ENCODE peak calls at places on chromosomes 3 and 15, in six cellular contexts. G is hepatocyte, T is lung, Z is body of pancreas, I is A549, L is psoas muscle. C is an unnamed sample.
A peak's percentile ranks its signal among the peaks of the same experiment; 100 is the strongest.

GRCh38 chr3:45435961-45436360 is 47.6 kb downstream of the LARS2 start:
- DNase-seq in G (no peak), T (no peak), Z (no peak), I (no peak), L (no peak), C (no peak)

GRCh38 chr15:93296786-93297500 is 207.9 kb upstream of the RGMA start:
- DNase-seq in G (no peak), T (no peak), Z (no peak), I (no peak), L (no peak), C (no peak)

GRCh38 chr15:93058904-93059427 is 30.0 kb downstream of the RGMA start:
- DNase-seq in G (no peak), T (no peak), Z (no peak), I (no peak), L (no peak), C (no peak)

GRCh38 chr3:2141482-2141881 is 42.8 kb downstream of the CNTN4 start:
- DNase-seq in G (no peak), T (no peak), Z (no peak), I (no peak), L (no peak), C (no peak)

GRCh38 chr3:186705882-186706780 is 11.0 kb upstream of the KNG1 start:
- DNase-seq in G (no peak), T (no peak), Z (no peak), I (no peak), L (no peak), C (no peak)

GRCh38 chr3:158794936-158795518 is 6.8 kb upstream of the MFSD1 start:
- DNase-seq in G (peak; percentile 54), T (no peak), Z (no peak), I (peak; percentile 39), L (no peak), C (no peak)

GRCh38 chr15:66838671-66839239 is 136.7 kb downstream of the SMAD6 start:
- DNase-seq in G (peak; percentile 54), T (no peak), Z (no peak), I (peak; percentile 83), L (no peak), C (no peak)

GRCh38 chr3:149340310-149340933 is 7.0 kb upstream of the TM4SF18 start:
- DNase-seq in G (no peak), T (no peak), Z (peak; percentile 80), I (no peak), L (no peak), C (no peak)

GRCh38 chr3:8446845-8447244 is 54.8 kb upstream of the LMCD1 start:
- DNase-seq in G (no peak), T (no peak), Z (no peak), I (no peak), L (no peak), C (no peak)

GRCh38 chr15:41777421-41777973 is 3.2 kb downstream of the MAPKBP1 start:
- DNase-seq in G (no peak), T (no peak), Z (no peak), I (no peak), L (no peak), C (no peak)

GRCh38 chr15:73699249-73700040 is 15.3 kb downstream of the CD276 start:
- DNase-seq in G (no peak), T (no peak), Z (no peak), I (no peak), L (no peak), C (no peak)

GRCh38 chr3:123401836-123402530 is 46.9 kb downstream of the ADCY5 start:
- DNase-seq in G (no peak), T (no peak), Z (no peak), I (no peak), L (no peak), C (peak; percentile 68)

GRCh38 chr3:71641669-71642068 is 58.1 kb upstream of the FOXP1 start:
- DNase-seq in G (peak; percentile 29), T (no peak), Z (no peak), I (peak; percentile 47), L (no peak), C (no peak)

DNA sequence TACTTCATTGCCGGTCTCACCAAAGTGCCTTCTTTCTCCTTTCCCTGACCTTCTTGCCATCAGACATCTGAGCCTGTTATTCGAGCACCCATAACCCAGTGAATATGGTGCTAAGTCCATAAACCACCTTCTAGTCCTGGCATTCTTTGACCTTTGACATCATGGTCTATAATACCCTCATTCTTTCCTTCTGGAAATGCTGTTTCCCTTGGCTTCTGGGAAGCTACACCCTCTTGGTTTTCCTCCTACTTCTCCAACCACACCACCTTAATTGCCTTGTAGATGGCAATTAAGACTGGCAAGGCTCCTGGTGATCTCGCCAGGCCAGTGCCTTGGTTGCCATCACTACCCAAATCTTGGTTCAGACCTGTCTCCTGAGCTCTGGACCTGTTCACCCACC is 56.1 kb upstream of the TRAK1 start:
- DNase-seq in G (no peak), T (no peak), Z (no peak), I (no peak), L (no peak), C (no peak)
- H3K4me1 ChIP-seq in G (peaks cover 43% of the 10 kb centered on the region), T (peaks cover 29% of the 10 kb centered on the region), Z (peaks cover 45% of the 10 kb centered on the region), I (peaks cover 58% of the 10 kb centered on the region), L (peaks cover 77% of the 10 kb centered on the region), C (peaks cover 95% of the 10 kb centered on the region)

GRCh38 chr15:26561994-26562730 is 210.7 kb downstream of the GABRB3 start:
- DNase-seq in G (no peak), T (no peak), Z (no peak), I (no peak), L (no peak), C (peak; percentile 17)

GRCh38 chr15:26564354-26564753 is 208.5 kb downstream of the GABRB3 start:
- DNase-seq in G (no peak), T (no peak), Z (no peak), I (no peak), L (no peak), C (no peak)

GRCh38 chr15:26555898-26556297 is 217.0 kb downstream of the GABRB3 start:
- DNase-seq in G (no peak), T (no peak), Z (no peak), I (no peak), L (no peak), C (no peak)

DNA sequence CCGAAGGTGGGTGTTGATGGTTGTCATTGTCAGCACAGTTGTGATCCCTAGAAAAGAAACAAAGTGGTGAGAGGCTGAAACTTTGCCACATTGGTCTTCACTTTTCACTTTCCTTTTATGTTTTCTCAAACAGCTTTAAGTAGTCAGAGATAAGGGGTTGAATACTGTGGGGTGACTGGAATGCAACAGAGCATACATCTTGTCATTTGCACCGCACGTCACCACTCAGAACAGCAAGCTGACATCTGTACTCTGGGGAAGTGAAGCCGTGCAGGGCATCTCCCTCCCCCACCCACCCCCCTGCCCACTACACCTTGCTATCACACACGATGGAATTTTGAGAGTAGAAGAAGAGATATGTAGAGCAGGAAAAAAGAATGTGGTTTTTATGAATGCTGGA is 211.7 kb downstream of the GABRB3 start:
- DNase-seq in G (no peak), T (no peak), Z (no peak), I (no peak), L (no peak), C (peak; percentile 17)
- H3K9me3 ChIP-seq in G (no peaks in the 10 kb centered on the region), T (no peaks in the 10 kb centered on the region), Z (no peaks in the 10 kb centered on the region), I (no peaks in the 10 kb centered on the region), L (no peaks in the 10 kb centered on the region), C (no peaks in the 10 kb centered on the region)

DNA sequence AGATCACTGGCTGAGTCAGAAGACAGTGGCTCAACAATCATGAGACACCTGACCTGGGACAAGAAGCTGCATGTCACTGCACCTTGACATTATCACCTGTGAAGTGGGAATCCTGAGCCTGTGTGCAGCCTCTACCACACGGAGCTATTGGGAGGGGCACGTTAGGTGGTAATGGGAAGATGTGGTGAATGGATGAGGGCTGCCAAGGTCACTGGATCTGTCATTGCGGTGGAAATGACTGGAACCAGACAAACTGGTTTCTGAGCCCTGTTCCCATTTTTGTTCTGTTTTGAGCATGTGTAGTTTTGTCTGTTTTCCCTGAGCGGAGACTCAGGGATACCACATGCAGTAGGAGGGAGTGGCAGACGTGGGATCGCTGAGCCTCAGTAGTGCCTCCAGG is 235.5 kb downstream of the OPA1 start:
- DNase-seq in G (no peak), T (no peak), Z (peak; percentile 77), I (no peak), L (no peak), C (no peak)
- H3K4me1 ChIP-seq in G (peaks cover 30% of the 10 kb centered on the region), T (peaks cover 3% of the 10 kb centered on the region), Z (peaks cover 43% of the 10 kb centered on the region), I (no peaks in the 10 kb centered on the region), L (peaks cover 5% of the 10 kb centered on the region), C (peaks cover 19% of the 10 kb centered on the region)

DNA sequence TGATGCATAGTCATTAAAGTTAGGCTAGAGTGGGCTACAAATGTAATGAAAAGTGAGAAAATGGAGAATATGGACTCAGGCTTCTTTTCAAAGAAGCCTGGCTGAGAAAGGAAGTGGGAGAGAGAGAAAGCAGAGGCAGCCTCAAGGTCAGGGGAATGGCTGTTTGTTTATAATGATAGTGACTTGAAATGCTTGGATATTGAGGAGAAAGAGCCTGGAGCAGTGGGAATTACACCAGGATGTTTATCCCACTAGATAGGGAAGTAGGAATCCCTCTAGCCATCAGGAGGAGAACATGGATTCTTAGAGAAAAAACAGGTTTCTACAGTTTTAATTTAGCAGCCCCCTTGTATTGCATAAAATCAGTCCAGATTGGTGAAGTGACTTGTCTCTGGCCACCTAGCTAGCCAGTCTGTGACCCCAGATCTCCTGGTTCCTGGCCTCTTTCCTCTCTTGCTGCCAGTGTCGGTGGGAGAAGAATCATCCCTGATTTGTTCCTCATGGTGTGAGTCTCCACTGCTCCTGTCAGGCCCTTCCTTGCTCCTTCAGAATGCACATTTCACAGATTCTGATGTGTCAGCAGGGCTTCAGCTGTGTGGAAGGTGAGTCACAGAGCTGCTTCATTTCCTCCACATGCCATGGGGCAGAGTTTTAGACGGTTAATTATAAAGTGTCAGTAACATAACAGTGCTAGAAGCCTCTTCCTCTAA is 32.9 kb downstream of the SEMA6D start:
- DNase-seq in G (peak; percentile 61), T (no peak), Z (no peak), I (no peak), L (no peak), C (no peak)
- H3K9me3 ChIP-seq in G (peaks cover 15% of the 10 kb centered on the region), T (no peaks in the 10 kb centered on the region), Z (no peaks in the 10 kb centered on the region), I (no peaks in the 10 kb centered on the region), L (no peaks in the 10 kb centered on the region), C (peaks cover 21% of the 10 kb centered on the region)

GRCh38 chr15:64753419-64754185 is 21.8 kb downstream of the RBPMS2 start:
- DNase-seq in G (no peak), T (no peak), Z (no peak), I (no peak), L (no peak), C (no peak)
- H3K4me1 ChIP-seq in G (no peaks in the 10 kb centered on the region), T (no peaks in the 10 kb centered on the region), Z (no peaks in the 10 kb centered on the region), I (no peaks in the 10 kb centered on the region), L (peaks cover 11% of the 10 kb centered on the region), C (peaks cover 68% of the 10 kb centered on the region)

DNA sequence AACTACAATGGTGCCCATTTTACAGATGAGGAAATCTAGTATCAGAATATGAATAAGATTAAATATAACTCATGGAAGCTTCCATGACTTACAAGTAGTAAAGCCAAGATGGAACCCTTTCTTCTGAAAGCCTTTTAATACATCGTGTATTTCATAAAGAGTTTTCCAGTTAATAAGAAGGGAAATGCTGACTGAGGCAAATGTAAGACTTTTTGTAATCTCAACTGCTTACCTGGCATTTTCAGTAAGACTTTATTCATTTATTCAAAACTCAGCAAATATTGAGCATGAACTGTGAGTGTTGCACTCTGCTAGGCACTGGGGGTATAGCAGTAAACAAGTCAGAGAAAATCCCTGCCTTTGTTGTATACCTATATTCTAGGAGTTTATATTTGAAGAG is 256.4 kb upstream of the THRB start:
- DNase-seq in G (no peak), T (no peak), Z (no peak), I (no peak), L (no peak), C (no peak)
- H3K9me3 ChIP-seq in G (no peaks in the 10 kb centered on the region), T (no peaks in the 10 kb centered on the region), Z (no peaks in the 10 kb centered on the region), I (no peaks in the 10 kb centered on the region), L (no peaks in the 10 kb centered on the region), C (no peaks in the 10 kb centered on the region)

GRCh38 chr15:51067510-51067909 is 27.2 kb downstream of the TNFAIP8L3 start:
- DNase-seq in G (no peak), T (no peak), Z (no peak), I (no peak), L (no peak), C (no peak)
- H3K4me1 ChIP-seq in G (no peaks in the 10 kb centered on the region), T (no peaks in the 10 kb centered on the region), Z (no peaks in the 10 kb centered on the region), I (no peaks in the 10 kb centered on the region), L (no peaks in the 10 kb centered on the region), C (no peaks in the 10 kb centered on the region)

C was measured in left ventricle myocardium inferior.